ENCODE peak calls at places on chromosomes 16 and 17, in seven cellular contexts. X, C, E, O, Y, A and H are unnamed samples.

GRCh38 chr16:57627184-57627871 is 1.1 kb upstream of the ADGRG1 start:
- DNase-seq in Y (no peak), C (no peak), O (peak; percentile 34), X (no peak), A (peak; percentile 88), E (no peak), H (peak; percentile 69)

GRCh38 chr16:23317266-23317661 is 15.2 kb downstream of the SCNN1B start:
- DNase-seq in O (no peak), C (peak; percentile 77), Y (no peak), X (no peak), A (no peak), E (no peak), H (no peak)

GRCh38 chr17:42009170-42009569 is 8.1 kb downstream of the DNAJC7 start:
- DNase-seq in X (no peak), C (no peak), E (no peak), A (no peak), O (no peak), Y (no peak), H (no peak)

GRCh38 chr16:13909872-13910303 is 10.1 kb upstream of the ERCC4 start:
- DNase-seq in Y (peak; percentile 69), E (no peak), X (no peak), O (no peak), A (no peak), C (peak; percentile 86), H (peak; percentile 80)

GRCh38 chr17:44049294-44050080 is 17.0 kb downstream of the LSM12 start:
- DNase-seq in Y (no peak), X (no peak), A (no peak), C (no peak), E (no peak), O (no peak), H (no peak)

GRCh38 chr17:38449364-38449763 is 21.1 kb downstream of the ARHGAP23 start:
- DNase-seq in E (no peak), Y (no peak), O (no peak), X (no peak), A (peak; percentile 49), C (peak; percentile 64), H (peak; percentile 70)

GRCh38 chr16:86929149-86929871 is 351.0 kb downstream of the FOXL1 start:
- DNase-seq in O (no peak), X (no peak), Y (peak; percentile 43), A (peak; percentile 86), C (no peak), E (no peak), H (no peak)

GRCh38 chr16:13300066-13300465 is 398.7 kb downstream of the SHISA9 start:
- DNase-seq in X (no peak), O (no peak), E (no peak), A (no peak), C (no peak), Y (no peak), H (no peak)

GRCh38 chr16:75121949-75122568 is 5.5 kb upstream of the LDHD start:
- DNase-seq in C (no peak), Y (no peak), A (no peak), X (no peak), O (no peak), E (no peak), H (no peak)

GRCh38 chr17:59037960-59038359 is 68.7 kb downstream of the TRIM37 start:
- DNase-seq in E (no peak), X (no peak), O (no peak), A (no peak), Y (no peak), C (no peak), H (no peak)

GRCh38 chr16:53541326-53541725 is 38.3 kb upstream of the AKTIP start:
- DNase-seq in A (no peak), Y (no peak), C (no peak), E (no peak), O (no peak), X (no peak), H (peak; percentile 30)

GRCh38 chr17:79948918-79949645 is 86.6 kb downstream of the TBC1D16 start:
- DNase-seq in X (no peak), E (no peak), Y (no peak), O (peak; percentile 32), C (no peak), A (no peak), H (no peak)

GRCh38 chr17:19336938-19337711 is 25.4 kb downstream of the B9D1 start:
- DNase-seq in E (no peak), Y (no peak), A (peak; percentile 28), X (no peak), C (no peak), O (no peak), H (no peak)

GRCh38 chr17:15513859-15514446 is 46.5 kb upstream of the CDRT4 start:
- DNase-seq in X (no peak), Y (no peak), E (no peak), A (peak; percentile 39), O (no peak), C (no peak), H (no peak)

GRCh38 chr17:75289832-75290337 is 652 bp upstream of the SLC25A19 start:
- DNase-seq in Y (peak; percentile 53), X (peak; percentile 48), E (peak; percentile 58), C (peak; percentile 32), A (peak; percentile 72), O (no peak), H (peak; percentile 82)

GRCh38 chr17:5819921-5820685 is 235.8 kb upstream of the NLRP1 start:
- DNase-seq in O (no peak), X (no peak), E (no peak), Y (no peak), A (no peak), C (no peak), H (no peak)

GRCh38 chr17:49086649-49087048 is 45.9 kb upstream of the B4GALNT2 start:
- DNase-seq in E (no peak), O (no peak), X (no peak), Y (no peak), A (no peak), C (no peak), H (no peak)

GRCh38 chr17:48873212-48873611 is 19.4 kb upstream of the ATP5MC1 start:
- DNase-seq in O (no peak), X (no peak), E (no peak), C (no peak), A (peak; percentile 52), Y (peak; percentile 40), H (no peak)

GRCh38 chr16:2763173-2763572 is 10.7 kb downstream of the SRRM2 start:
- DNase-seq in X (no peak), A (no peak), Y (no peak), O (no peak), E (no peak), C (no peak), H (no peak)
- H3K9me3 ChIP-seq in X (no peaks in the 10 kb centered on the region), A (no peaks in the 10 kb centered on the region), Y (no peaks in the 10 kb centered on the region), O (no peaks in the 10 kb centered on the region), E (no peaks in the 10 kb centered on the region), C (no peaks in the 10 kb centered on the region), H (no peaks in the 10 kb centered on the region)

GRCh38 chr16:35352431-35352830 is 1893.0 kb downstream of the TP53TG3F start:
- DNase-seq in X (no peak), E (no peak), A (no peak), O (no peak), Y (no peak), C (no peak), H (no peak)
- H3K9me3 ChIP-seq in X (peaks cover 6% of the 10 kb centered on the region), E (peaks cover 8% of the 10 kb centered on the region), A (peaks cover 13% of the 10 kb centered on the region), O (no peaks in the 10 kb centered on the region), Y (no peaks in the 10 kb centered on the region), C (no peaks in the 10 kb centered on the region), H (no peaks in the 10 kb centered on the region)

DNA sequence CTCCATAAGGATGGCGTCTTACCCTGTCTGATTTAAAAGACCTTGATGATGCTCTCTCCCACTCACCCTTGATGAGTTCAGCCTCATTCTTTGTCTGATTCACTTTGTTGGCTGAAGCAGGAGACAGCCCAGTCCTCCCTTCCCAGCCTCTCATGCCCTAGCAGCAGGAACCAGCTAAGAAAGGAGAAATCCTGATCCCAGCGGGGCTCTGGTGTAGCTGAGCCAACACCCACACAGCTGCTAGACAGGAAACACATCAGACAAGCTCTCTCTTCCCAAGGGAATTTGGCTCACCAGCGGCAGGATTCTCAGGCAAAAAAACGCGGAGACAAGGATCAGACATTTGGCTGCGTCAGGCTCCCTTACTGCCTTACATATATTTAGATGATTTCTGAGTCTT is 211.5 kb downstream of the CDH11 start:
- DNase-seq in E (no peak), C (no peak), O (peak; percentile 64), Y (peak; percentile 77), A (peak; percentile 87), X (peak; percentile 82), H (peak; percentile 69)
- H3K9me3 ChIP-seq in E (no peaks in the 10 kb centered on the region), C (no peaks in the 10 kb centered on the region), O (no peaks in the 10 kb centered on the region), Y (no peaks in the 10 kb centered on the region), A (no peaks in the 10 kb centered on the region), X (no peaks in the 10 kb centered on the region), H (no peaks in the 10 kb centered on the region)

DNA sequence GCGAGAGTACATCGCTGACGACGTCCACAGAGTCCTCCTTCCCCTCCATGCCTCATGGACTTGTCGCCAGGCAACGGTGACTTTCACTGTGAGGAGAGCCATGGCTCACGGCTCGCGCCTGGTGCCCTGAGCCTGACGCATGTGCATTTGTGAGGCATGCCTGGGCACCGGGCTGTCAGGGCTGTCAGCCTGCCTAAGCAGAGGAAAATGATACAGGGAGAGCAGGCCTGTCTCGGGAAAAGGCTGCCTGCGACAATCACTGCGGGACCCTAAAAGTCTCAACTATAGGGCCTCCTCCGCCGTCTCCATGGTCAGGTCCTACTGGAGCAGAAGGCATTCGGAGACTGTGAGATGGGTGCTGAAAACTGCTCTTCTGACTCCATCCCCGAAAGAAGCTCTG is 135.5 kb upstream of the WSB1 start:
- DNase-seq in O (peak; percentile 33), C (no peak), E (no peak), A (no peak), X (peak; percentile 13), Y (no peak), H (no peak)
- H3K9me3 ChIP-seq in O (peaks cover 9% of the 10 kb centered on the region), C (no peaks in the 10 kb centered on the region), E (peaks cover 4% of the 10 kb centered on the region), A (no peaks in the 10 kb centered on the region), X (no peaks in the 10 kb centered on the region), Y (peaks cover 8% of the 10 kb centered on the region), H (no peaks in the 10 kb centered on the region)

GRCh38 chr16:15415411-15416070 is 18.8 kb upstream of the BMERB1 start:
- DNase-seq in Y (no peak), E (no peak), A (no peak), X (no peak), C (no peak), O (no peak), H (peak; percentile 36)

GRCh38 chr16:15422222-15422621 is 12.2 kb upstream of the BMERB1 start:
- DNase-seq in O (no peak), A (no peak), C (no peak), Y (no peak), X (no peak), E (no peak), H (no peak)

DNA sequence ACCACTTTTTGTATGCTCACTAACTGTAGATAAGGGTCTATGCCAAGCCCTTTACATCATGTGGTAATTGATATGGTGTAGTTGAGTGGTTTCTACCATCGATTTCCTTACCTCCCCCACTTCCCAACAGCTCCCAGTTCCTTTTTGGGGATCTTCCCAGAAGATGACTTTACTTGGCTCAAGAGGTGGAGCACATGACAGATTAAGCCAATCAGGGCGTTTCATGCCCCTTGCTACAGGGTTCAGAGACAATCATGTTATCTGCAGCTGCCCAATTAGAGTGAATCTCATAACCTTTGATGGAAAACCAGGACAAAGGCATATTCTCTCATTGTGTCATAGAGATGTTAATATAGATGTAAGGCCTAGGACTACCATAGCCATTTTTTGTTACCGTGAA is 16.2 kb upstream of the BMERB1 start:
- DNase-seq in Y (no peak), A (no peak), C (no peak), E (no peak), O (no peak), X (no peak), H (no peak)
- H3K9me3 ChIP-seq in Y (no peaks in the 10 kb centered on the region), A (no peaks in the 10 kb centered on the region), C (no peaks in the 10 kb centered on the region), E (no peaks in the 10 kb centered on the region), O (no peaks in the 10 kb centered on the region), X (no peaks in the 10 kb centered on the region), H (no peaks in the 10 kb centered on the region)